ENCODE peak calls at places on chromosomes 4 and X, in five cellular contexts. T is occipital lobe, S is ureter, N is hepatic stellate cell, B is NCI-H1694. W is an unnamed sample.
A peak's percentile ranks its signal among the peaks of the same experiment; 100 is the strongest.

GRCh38 chrX:46251755-46252154 is 293.5 kb downstream of the ZNF674 start:
- DNase-seq in T (no peak), S (no peak), N (peak; percentile 15), B (no peak), W (no peak)

GRCh38 chr4:158750379-158750778 is 18.4 kb upstream of the FNIP2 start:
- DNase-seq in T (no peak), S (no peak), N (peak; percentile 88), B (no peak), W (no peak)

GRCh38 chrX:154096140-154097002 is 1.1 kb downstream of the MECP2 start:
- DNase-seq in T (no peak), S (no peak), N (peak; percentile 33), B (no peak), W (no peak)

GRCh38 chr4:154836513-154836912 is 55.4 kb downstream of the RBM46 start:
- DNase-seq in T (no peak), S (no peak), N (no peak), B (no peak), W (no peak)

GRCh38 chr4:143762511-143762910 is 62.0 kb upstream of the FREM3 start:
- DNase-seq in T (no peak), S (no peak), N (no peak), B (no peak), W (no peak)

GRCh38 chrX:25207803-25208202 is 192.0 kb upstream of the ARX start:
- DNase-seq in T (no peak), S (no peak), N (no peak), B (no peak), W (no peak)

GRCh38 chr4:1458581-1458980 is 52.3 kb upstream of the NKX1-1 start:
- DNase-seq in T (no peak), S (no peak), N (no peak), B (no peak), W (no peak)

GRCh38 chr4:185235480-185236154 is 26.2 kb downstream of the SNX25 start:
- DNase-seq in T (no peak), S (no peak), N (no peak), B (no peak), W (no peak)

GRCh38 chr4:125368161-125368560 is 53.4 kb downstream of the FAT4 start:
- DNase-seq in T (no peak), S (no peak), N (peak; percentile 9), B (peak; percentile 28), W (no peak)

GRCh38 chr4:131644619-131645018 is 1504.5 kb upstream of the PCDH10 start:
- DNase-seq in T (no peak), S (no peak), N (peak; percentile 1), B (no peak), W (no peak)

W was measured in head of caudate nucleus.